ENCODE peak calls at places on chromosomes 7 and 10, in seven cellular contexts. One of them, this sample, is unnamed.

GRCh38 chr7:73864981-73865711 is 4.2 kb downstream of the TMEM270 start:
- DNase-seq in T-helper 9 cell: no peak
- DNase-seq in testis: no peak
- DNase-seq in RPMI7951: no peak
- DNase-seq in Caki2: no peak
- DNase-seq in fibroblast of lung: no peak
- DNase-seq in NT2/D1: no peak
- DNase-seq in this sample: no peak

GRCh38 chr7:32089678-32090077 is 19.5 kb upstream of the PDE1C start:
- DNase-seq in T-helper 9 cell: no peak
- DNase-seq in testis: no peak
- DNase-seq in fibroblast of lung: no peak
- DNase-seq in NT2/D1: no peak
- DNase-seq in RPMI7951: no peak
- DNase-seq in Caki2: no peak
- DNase-seq in this sample: no peak

GRCh38 chr10:116664631-116665030 is 43.9 kb downstream of the PNLIPRP2 start:
- DNase-seq in T-helper 9 cell: no peak
- DNase-seq in fibroblast of lung: no peak
- DNase-seq in testis: no peak
- DNase-seq in RPMI7951: no peak
- DNase-seq in NT2/D1: no peak
- DNase-seq in Caki2: no peak
- DNase-seq in this sample: no peak

GRCh38 chr10:29681700-29682444 is 47.1 kb upstream of the SVIL start:
- DNase-seq in Caki2: no peak
- DNase-seq in testis: no peak
- DNase-seq in fibroblast of lung: no peak
- DNase-seq in T-helper 9 cell: peak
- DNase-seq in NT2/D1: no peak
- DNase-seq in RPMI7951: no peak
- DNase-seq in this sample: peak

GRCh38 chr7:43439631-43440401 is 143.1 kb upstream of the STK17A start:
- DNase-seq in fibroblast of lung: peak
- DNase-seq in T-helper 9 cell: peak
- DNase-seq in testis: peak
- DNase-seq in NT2/D1: peak
- DNase-seq in Caki2: no peak
- DNase-seq in RPMI7951: peak
- DNase-seq in this sample: peak

GRCh38 chr10:95333997-95334792 is 43.4 kb upstream of the PDLIM1 start:
- DNase-seq in Caki2: no peak
- DNase-seq in testis: no peak
- DNase-seq in RPMI7951: peak
- DNase-seq in T-helper 9 cell: no peak
- DNase-seq in fibroblast of lung: peak
- DNase-seq in NT2/D1: no peak
- DNase-seq in this sample: no peak

GRCh38 chr10:79241990-79242619 is 105.2 kb upstream of the PPIF start:
- DNase-seq in RPMI7951: peak
- DNase-seq in testis: peak
- DNase-seq in T-helper 9 cell: peak
- DNase-seq in NT2/D1: no peak
- DNase-seq in Caki2: no peak
- DNase-seq in fibroblast of lung: peak
- DNase-seq in this sample: no peak

GRCh38 chr10:119305860-119306513 is 98.6 kb downstream of the GRK5 start:
- DNase-seq in T-helper 9 cell: peak
- DNase-seq in RPMI7951: peak
- DNase-seq in Caki2: peak
- DNase-seq in fibroblast of lung: peak
- DNase-seq in testis: no peak
- DNase-seq in NT2/D1: no peak
- DNase-seq in this sample: peak

GRCh38 chr7:108452707-108453106 is 3.5 kb downstream of the NRCAM start:
- DNase-seq in RPMI7951: peak
- DNase-seq in Caki2: peak
- DNase-seq in testis: no peak
- DNase-seq in T-helper 9 cell: no peak
- DNase-seq in fibroblast of lung: peak
- DNase-seq in NT2/D1: no peak
- DNase-seq in this sample: no peak

GRCh38 chr10:131569851-131570715 is 258.6 kb upstream of the TCERG1L start:
- DNase-seq in NT2/D1: peak
- DNase-seq in T-helper 9 cell: no peak
- DNase-seq in RPMI7951: no peak
- DNase-seq in testis: peak
- DNase-seq in fibroblast of lung: no peak
- DNase-seq in Caki2: no peak
- DNase-seq in this sample: no peak

GRCh38 chr10:131936756-131937155 is 35.9 kb downstream of the PPP2R2D start:
- DNase-seq in T-helper 9 cell: no peak
- DNase-seq in testis: no peak
- DNase-seq in Caki2: no peak
- DNase-seq in fibroblast of lung: no peak
- DNase-seq in RPMI7951: no peak
- DNase-seq in NT2/D1: no peak
- DNase-seq in this sample: no peak

GRCh38 chr10:63375859-63376258 is 89.9 kb downstream of the JMJD1C start:
- DNase-seq in fibroblast of lung: peak
- DNase-seq in T-helper 9 cell: no peak
- DNase-seq in Caki2: no peak
- DNase-seq in testis: no peak
- DNase-seq in RPMI7951: no peak
- DNase-seq in NT2/D1: no peak
- DNase-seq in this sample: no peak

GRCh38 chr10:29174389-29174788 is 114.5 kb upstream of the LYZL1 start:
- DNase-seq in NT2/D1: no peak
- DNase-seq in testis: peak
- DNase-seq in RPMI7951: peak
- DNase-seq in T-helper 9 cell: no peak
- DNase-seq in Caki2: peak
- DNase-seq in fibroblast of lung: no peak
- DNase-seq in this sample: no peak

GRCh38 chr7:1928555-1929348 is 258.7 kb downstream of the ELFN1 start:
- DNase-seq in fibroblast of lung: no peak
- DNase-seq in testis: no peak
- DNase-seq in NT2/D1: no peak
- DNase-seq in T-helper 9 cell: no peak
- DNase-seq in Caki2: no peak
- DNase-seq in RPMI7951: no peak
- DNase-seq in this sample: no peak

This sample was measured in activated T-helper 1 cell treated with Interleukin-2 at 50 U/mL for 16 hours.